ENCODE peak calls at places on chromosomes 6 and 20, in four cellular contexts. X is stomach, N is omental fat pad, L is suprapubic skin. M is an unnamed sample.

GRCh38 chr20:51357543-51357942 is 185.0 kb downstream of the NFATC2 start:
- DNase-seq in X (no peak), L (no peak), N (no peak), M (no peak)

GRCh38 chr20:34817801-34818200 is 7.7 kb downstream of the NCOA6 start:
- DNase-seq in N (no peak), X (no peak), L (no peak), M (no peak)

GRCh38 chr20:61948586-61949362 is 116.9 kb downstream of the TAF4 start:
- DNase-seq in L (peak), X (no peak), N (no peak), M (no peak)

GRCh38 chr20:1803216-1804128 is 91.7 kb upstream of the SIRPA start:
- DNase-seq in L (no peak), X (peak), N (no peak), M (peak)

GRCh38 chr20:33531047-33531877 is 41.4 kb downstream of the CBFA2T2 start:
- DNase-seq in X (no peak), L (no peak), N (no peak), M (no peak)

GRCh38 chr20:56513096-56513806 is 11.3 kb upstream of the FAM209A start:
- DNase-seq in X (no peak), N (no peak), L (no peak), M (no peak)

GRCh38 chr6:14272111-14273085 is 154.8 kb downstream of the CD83 start:
- DNase-seq in N (no peak), X (no peak), L (no peak), M (peak)

GRCh38 chr20:10469599-10469998 is 34.5 kb downstream of the SLX4IP start:
- DNase-seq in L (peak), N (no peak), X (no peak), M (no peak)

GRCh38 chr6:108222504-108222903 is 38.3 kb downstream of the SNX3 start:
- DNase-seq in L (no peak), X (no peak), N (no peak), M (no peak)

GRCh38 chr6:35452186-35453090 is at the start of gene FANCE:
- DNase-seq in N (peak), X (peak), L (peak), M (peak)

GRCh38 chr20:24783631-24784492 is 165.2 kb upstream of the CST7 start:
- DNase-seq in N (no peak), X (peak), L (peak), M (peak)

GRCh38 chr6:50711686-50712085 is 1.6 kb upstream of the TFAP2D start:
- DNase-seq in N (no peak), L (no peak), X (no peak), M (no peak)

GRCh38 chr20:6513586-6513985 is 253.9 kb upstream of the BMP2 start:
- DNase-seq in L (no peak), X (no peak), N (no peak), M (no peak)

GRCh38 chr20:7493311-7493710 is 446.9 kb downstream of the HAO1 start:
- DNase-seq in X (no peak), L (no peak), N (no peak), M (no peak)

GRCh38 chr6:98458713-98459112 is 375.7 kb upstream of the POU3F2 start:
- DNase-seq in N (no peak), L (no peak), X (no peak), M (no peak)

GRCh38 chr6:19270616-19271015 is 566.6 kb upstream of the ID4 start:
- DNase-seq in N (no peak), X (no peak), L (no peak), M (no peak)

GRCh38 chr6:26270121-26270861 is 94.7 kb upstream of the BTN3A2 start:
- DNase-seq in N (no peak), L (no peak), X (no peak), M (no peak)

GRCh38 chr20:23363257-23363649 is 1.3 kb downstream of the GZF1 start:
- DNase-seq in L (no peak), X (no peak), N (no peak), M (no peak)

GRCh38 chr6:7542065-7542877 is 800 bp downstream of the DSP start:
- DNase-seq in N (no peak), L (no peak), X (peak), M (no peak)

GRCh38 chr20:53595018-53595378 is 1.4 kb upstream of the ZNF217 start:
- DNase-seq in N (no peak), L (no peak), X (no peak), M (no peak)

GRCh38 chr6:56714273-56714672 is 71.6 kb upstream of the DST start:
- DNase-seq in X (no peak), N (no peak), L (no peak), M (no peak)

GRCh38 chr6:56709650-56710049 is 67.0 kb upstream of the DST start:
- DNase-seq in L (no peak), X (no peak), N (no peak), M (no peak)

GRCh38 chr6:56708810-56709597 is 66.3 kb upstream of the DST start:
- DNase-seq in L (no peak), X (no peak), N (no peak), M (no peak)

GRCh38 chr6:56713285-56713684 is 70.6 kb upstream of the DST start:
- DNase-seq in X (peak), N (no peak), L (no peak), M (no peak)

GRCh38 chr6:56710967-56711366 is 68.3 kb upstream of the DST start:
- DNase-seq in N (no peak), X (no peak), L (no peak), M (no peak)
- TF ChIP-seq CTCF in N (no peak), X (no peak), L (no peak), M (no peak)

DNA sequence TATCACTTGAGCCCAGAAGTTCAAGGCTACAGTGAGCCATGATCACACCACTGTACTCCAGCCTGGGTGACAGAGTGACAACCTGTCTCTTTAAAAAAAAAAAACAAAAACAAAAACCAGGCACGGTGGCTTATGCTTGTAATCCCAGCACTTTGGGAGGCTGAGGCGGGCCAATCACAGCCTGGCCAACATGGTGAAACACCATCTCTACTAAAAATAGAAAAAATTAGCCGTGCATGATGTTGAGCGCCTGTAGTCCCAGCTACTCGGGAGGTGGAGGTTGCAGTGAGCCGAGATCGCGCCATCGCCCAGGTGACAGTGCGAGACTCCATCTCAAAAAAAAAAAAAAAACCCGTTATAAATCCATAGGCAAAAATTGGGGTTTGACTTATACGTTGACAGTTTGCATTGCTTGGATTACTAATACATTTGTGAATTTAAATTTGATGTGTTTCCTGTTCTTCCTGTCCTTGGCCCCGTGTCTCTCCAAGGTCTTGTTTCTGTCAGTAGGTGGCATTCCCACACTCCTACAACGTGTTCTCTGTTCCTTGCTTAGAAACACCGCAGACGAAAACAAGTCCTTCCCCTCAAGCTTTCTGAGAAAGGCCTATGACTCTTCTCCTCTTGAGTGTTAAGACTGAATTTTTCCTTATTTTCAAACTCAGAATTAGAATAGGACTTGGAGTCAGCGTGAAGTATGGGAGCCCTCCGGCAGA is 147.0 kb downstream of the DTNBP1 start:
- DNase-seq in X (no peak), N (no peak), L (no peak), M (no peak)
- TF ChIP-seq CTCF in X (no peak), N (no peak), L (no peak), M (no peak)

GRCh38 chr6:161750677-161751076 is 476.8 kb upstream of the AGPAT4 start:
- DNase-seq in X (no peak), N (no peak), L (no peak), M (no peak)

GRCh38 chr6:161749576-161749975 is 475.7 kb upstream of the AGPAT4 start:
- DNase-seq in X (no peak), L (no peak), N (no peak), M (no peak)

GRCh38 chr6:161745128-161745527 is 471.3 kb upstream of the AGPAT4 start:
- DNase-seq in N (no peak), X (no peak), L (no peak), M (no peak)

GRCh38 chr6:161745594-161745993 is 471.7 kb upstream of the AGPAT4 start:
- DNase-seq in N (no peak), X (no peak), L (no peak), M (no peak)

GRCh38 chr6:161748535-161749386 is 474.9 kb upstream of the AGPAT4 start:
- DNase-seq in L (no peak), N (no peak), X (peak), M (no peak)
- TF ChIP-seq CTCF in L (peak), N (no peak), X (no peak), M (no peak)

GRCh38 chr20:5118220-5119142 is 1.3 kb downstream of the PCNA start:
- DNase-seq in N (no peak), X (no peak), L (no peak), M (no peak)
- TF ChIP-seq CTCF in N (no peak), X (no peak), L (no peak), M (no peak)

GRCh38 chr6:145814501-145815350 is at the start of gene FBXO30:
- DNase-seq in X (peak), L (peak), N (peak), M (peak)
- TF ChIP-seq CTCF in X (no peak), L (no peak), N (no peak), M (no peak)

M was measured in lower leg skin.